ENCODE peak calls at places on chromosomes 7 and 10, in six cellular contexts. H, T, Z, W, R and M are unnamed samples.

GRCh38 chr7:111832159-111832558 is 269.9 kb upstream of the IMMP2L start:
- DNase-seq in R (no peak), Z (no peak), H (no peak), W (no peak), T (no peak), M (no peak)

GRCh38 chr7:144127714-144128334 is 4.8 kb downstream of the OR2A14 start:
- DNase-seq in Z (peak), T (peak), R (peak), W (no peak), H (peak), M (peak)

GRCh38 chr10:114631090-114631677 is 26.9 kb downstream of the ABLIM1 start:
- DNase-seq in Z (no peak), R (no peak), T (no peak), W (no peak), H (no peak), M (no peak)

GRCh38 chr7:50739744-50740455 is 42.8 kb downstream of the GRB10 start:
- DNase-seq in W (no peak), T (no peak), R (no peak), Z (no peak), H (peak), M (no peak)

GRCh38 chr7:110010379-110010778 is 1080.5 kb upstream of the LRRN3 start:
- DNase-seq in T (no peak), W (no peak), Z (no peak), H (peak), R (no peak), M (no peak)

GRCh38 chr10:77062381-77062780 is 575.2 kb downstream of the KCNMA1 start:
- DNase-seq in Z (no peak), T (no peak), H (no peak), W (no peak), R (no peak), M (no peak)

GRCh38 chr10:120392245-120392644 is 64.8 kb upstream of the PLPP4 start:
- DNase-seq in H (no peak), Z (no peak), R (no peak), T (no peak), W (no peak), M (no peak)

GRCh38 chr7:112262804-112263203 is 56.3 kb downstream of the ZNF277 start:
- DNase-seq in R (no peak), H (no peak), Z (no peak), W (no peak), T (no peak), M (no peak)

GRCh38 chr10:122363722-122364463 is 10.6 kb upstream of the PLEKHA1 start:
- DNase-seq in T (no peak), R (no peak), H (no peak), W (no peak), Z (no peak), M (peak)

GRCh38 chr7:90701021-90701420 is 104.9 kb downstream of the CDK14 start:
- DNase-seq in Z (no peak), W (no peak), T (no peak), H (no peak), R (no peak), M (no peak)

GRCh38 chr7:133781481-133782090 is 345.6 kb upstream of the LRGUK start:
- DNase-seq in R (no peak), W (no peak), Z (no peak), H (no peak), T (no peak), M (no peak)

GRCh38 chr10:114876169-114876568 is 54.6 kb downstream of the FHIP2A start:
- DNase-seq in R (no peak), T (no peak), W (no peak), Z (no peak), H (peak), M (no peak)

GRCh38 chr7:154721086-154721485 is 281.8 kb downstream of the PAXIP1 start:
- DNase-seq in W (no peak), H (no peak), R (no peak), T (no peak), Z (no peak), M (no peak)

GRCh38 chr10:3955954-3956617 is 171.1 kb upstream of the KLF6 start:
- DNase-seq in H (no peak), R (no peak), W (no peak), T (no peak), Z (no peak), M (no peak)

GRCh38 chr7:134254311-134254710 is 62.4 kb downstream of the SLC35B4 start:
- DNase-seq in H (no peak), W (no peak), R (no peak), T (no peak), Z (no peak), M (no peak)

GRCh38 chr7:48130658-48131108 is 40.6 kb upstream of the ABCA13 start:
- DNase-seq in W (no peak), T (no peak), Z (no peak), H (no peak), R (no peak), M (no peak)

GRCh38 chr7:102111063-102111757 is 175.5 kb upstream of the SH2B2 start:
- DNase-seq in H (no peak), T (no peak), Z (no peak), R (no peak), W (no peak), M (no peak)

GRCh38 chr10:102661614-102662133 is 17.4 kb downstream of the TRIM8 start:
- DNase-seq in H (no peak), Z (no peak), R (no peak), W (no peak), T (no peak), M (no peak)

GRCh38 chr10:62693306-62693705 is 111.2 kb upstream of the ADO start:
- DNase-seq in H (no peak), T (no peak), W (no peak), R (no peak), Z (no peak), M (no peak)

GRCh38 chr7:5766321-5766761 is 15.1 kb downstream of the RNF216 start:
- DNase-seq in Z (no peak), H (no peak), R (no peak), W (no peak), T (no peak), M (no peak)

GRCh38 chr7:7136857-7137309 is 45.5 kb upstream of the C1GALT1 start:
- DNase-seq in H (no peak), W (no peak), T (no peak), R (no peak), Z (no peak), M (no peak)

GRCh38 chr10:18822156-18822555 is 162.9 kb downstream of the ARL5B start:
- DNase-seq in H (no peak), Z (peak), R (no peak), W (no peak), T (no peak), M (no peak)

GRCh38 chr10:121169406-121169805 is 318.2 kb downstream of the WDR11 start:
- DNase-seq in Z (no peak), W (no peak), H (no peak), R (no peak), T (no peak), M (no peak)

GRCh38 chr7:16847381-16847860 is 34.4 kb downstream of the AGR3 start:
- DNase-seq in R (no peak), Z (peak), T (peak), W (no peak), H (no peak), M (no peak)

GRCh38 chr7:100008525-100008924 is 6.9 kb upstream of the ZKSCAN1 start:
- DNase-seq in W (no peak), R (no peak), H (no peak), T (no peak), Z (no peak), M (no peak)

GRCh38 chr10:127869329-127869728 is 23.4 kb downstream of the CLRN3 start:
- DNase-seq in W (no peak), R (no peak), Z (no peak), T (no peak), H (no peak), M (no peak)

GRCh38 chr7:45435846-45436245 is 138.3 kb upstream of the ADCY1 start:
- DNase-seq in T (peak), W (no peak), H (no peak), R (no peak), Z (no peak), M (no peak)

GRCh38 chr10:128156999-128157755 is 31.0 kb upstream of the MKI67 start:
- DNase-seq in Z (no peak), W (no peak), T (no peak), R (no peak), H (no peak), M (no peak)

GRCh38 chr7:150668472-150668911 is 17.0 kb upstream of the GIMAP2 start:
- DNase-seq in W (no peak), H (no peak), T (no peak), Z (no peak), R (no peak), M (no peak)

GRCh38 chr10:66837990-66838389 is 87.8 kb upstream of the LRRTM3 start:
- DNase-seq in T (no peak), Z (no peak), H (no peak), R (no peak), W (no peak), M (no peak)

DNA sequence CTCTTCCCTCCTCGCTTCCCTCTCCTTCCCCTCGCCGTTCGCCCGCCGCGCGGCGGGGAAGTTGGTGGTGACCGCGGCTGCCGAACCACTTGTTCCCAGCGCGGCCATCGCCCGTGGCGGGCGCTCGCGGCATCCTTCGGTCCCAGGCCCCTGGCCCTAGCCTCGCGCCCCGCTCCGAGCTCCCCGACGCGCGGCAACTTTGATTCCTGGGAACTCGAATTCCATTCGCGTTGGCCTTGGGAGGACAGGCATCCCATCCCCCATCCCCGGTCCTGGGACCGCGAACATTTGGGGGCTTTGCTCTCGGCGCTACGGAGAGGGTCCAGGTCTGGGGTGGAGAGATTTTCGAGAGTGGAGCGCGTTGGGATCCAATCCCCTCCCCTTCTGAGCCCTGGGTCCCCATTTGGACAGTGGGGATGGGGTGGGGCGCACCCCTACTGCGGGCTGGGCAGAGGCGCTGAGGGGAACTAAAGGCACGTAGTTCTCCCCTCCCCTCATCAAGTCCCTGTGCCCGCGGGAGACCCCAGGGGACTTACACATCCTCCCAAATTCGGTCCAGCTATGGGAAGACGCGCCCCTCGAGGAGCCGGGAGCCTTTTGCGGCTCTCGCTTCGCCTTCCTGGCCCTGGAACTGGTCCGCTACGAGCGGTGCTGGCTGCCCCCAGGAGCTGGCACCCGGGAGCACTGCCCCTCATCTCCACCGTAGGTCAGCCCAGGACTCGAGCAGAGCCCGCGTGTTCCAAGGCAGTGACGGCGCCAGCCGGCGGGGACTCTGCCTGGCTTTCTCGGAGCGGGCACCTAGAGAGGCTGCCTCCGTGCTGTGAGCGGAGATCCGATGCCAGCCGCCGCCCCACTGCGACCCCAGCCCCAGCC is 856 bp downstream of the CDH23 start:
- DNase-seq in W (peak), Z (peak), T (no peak), R (no peak), H (peak), M (no peak)
- H3K4me3 ChIP-seq in W (peak), Z (peak), T (peak), R (peak), H (peak), M (peak)

GRCh38 chr10:31838709-31839108 is 89.9 kb downstream of the ARHGAP12 start:
- DNase-seq in R (no peak), T (no peak), Z (no peak), H (no peak), W (no peak), M (no peak)

GRCh38 chr10:31832261-31832660 is 96.4 kb downstream of the ARHGAP12 start:
- DNase-seq in H (no peak), T (no peak), W (no peak), Z (no peak), R (no peak), M (no peak)

GRCh38 chr10:31833753-31834152 is 94.9 kb downstream of the ARHGAP12 start:
- DNase-seq in W (no peak), R (no peak), H (no peak), Z (no peak), T (no peak), M (no peak)

GRCh38 chr10:31838065-31838464 is 90.6 kb downstream of the ARHGAP12 start:
- DNase-seq in Z (no peak), T (no peak), H (no peak), W (no peak), R (no peak), M (no peak)

DNA sequence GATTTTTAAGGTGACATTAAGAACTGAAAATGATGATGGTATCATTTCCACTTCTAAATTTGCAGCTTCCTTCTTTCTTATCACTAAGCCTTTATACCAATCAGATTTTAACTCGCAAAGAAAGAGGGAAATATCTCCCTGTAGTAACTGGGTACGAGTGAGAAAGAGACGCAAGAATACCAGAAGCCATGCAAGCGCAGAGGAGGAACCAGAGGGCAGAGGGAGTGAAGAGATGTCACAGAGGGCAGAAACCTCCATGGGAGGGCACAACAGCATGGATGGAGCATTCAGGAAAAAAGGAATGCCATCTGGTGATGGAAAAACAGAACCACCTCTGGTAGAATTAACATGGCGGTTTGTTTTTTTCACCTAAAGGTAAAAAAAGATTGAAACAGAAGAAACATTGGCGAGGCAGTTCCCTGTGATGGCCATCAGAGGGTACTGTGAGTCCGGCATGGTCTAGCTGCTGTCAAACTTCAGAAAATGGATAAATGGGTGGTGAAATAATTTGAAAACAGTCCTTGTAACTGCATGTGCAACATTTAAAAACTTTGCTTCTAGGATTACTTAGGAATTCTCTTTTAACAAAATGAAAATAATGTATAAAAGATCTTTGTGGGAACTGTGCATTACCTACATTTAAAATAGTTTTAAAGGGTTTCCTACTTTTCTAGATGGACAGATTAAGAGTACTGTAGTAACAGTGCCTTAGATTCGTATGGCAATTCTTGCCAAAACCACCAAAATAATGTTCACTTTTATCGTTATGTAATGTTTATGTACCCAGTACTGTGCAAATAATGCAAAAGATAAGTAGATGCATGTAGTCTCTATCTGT is 91.8 kb downstream of the ARHGAP12 start:
- DNase-seq in T (peak), R (no peak), W (no peak), Z (peak), H (peak), M (no peak)
- H3K27ac ChIP-seq in T (no peak), R (no peak), W (no peak), Z (peak), H (no peak), M (no peak)

DNA sequence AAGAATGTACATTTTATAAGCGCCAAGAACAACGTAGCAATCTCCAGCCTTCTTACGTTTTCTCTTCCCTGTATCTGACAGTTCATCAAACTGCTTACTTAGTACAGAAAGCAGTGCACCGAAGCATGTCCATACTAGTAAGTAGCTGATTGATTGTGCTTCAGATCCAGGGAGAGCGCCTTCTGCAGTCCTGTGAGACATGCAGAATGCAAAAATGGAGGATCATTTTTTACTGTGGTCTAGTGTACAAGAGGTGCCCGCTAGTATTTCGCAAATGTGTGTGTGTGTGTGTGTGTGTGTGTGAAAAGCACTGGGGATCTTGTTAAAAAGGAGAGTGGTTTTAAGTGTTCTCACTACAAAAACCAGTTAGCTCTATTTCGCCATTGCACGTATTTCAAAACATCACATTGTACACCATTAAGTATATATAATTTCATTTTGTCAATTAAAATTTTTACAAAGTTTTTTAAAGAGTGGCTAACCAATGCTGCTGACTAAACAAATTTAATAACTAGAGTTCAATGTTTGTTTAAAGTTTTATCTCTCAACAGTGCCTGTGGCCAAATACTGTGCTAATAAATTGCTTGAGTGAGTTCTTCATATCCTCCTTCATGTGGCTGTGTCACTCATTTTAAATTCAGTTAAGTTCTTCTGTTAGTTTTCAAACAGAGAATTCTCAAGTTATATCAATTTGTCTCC is 99.6 kb downstream of the ZMYND11 start:
- DNase-seq in R (no peak), T (no peak), H (no peak), W (no peak), Z (no peak), M (no peak)
- TF ChIP-seq CTCF in R (no peak), T (no peak), H (no peak), W (no peak), Z (no peak), M (no peak)

DNA sequence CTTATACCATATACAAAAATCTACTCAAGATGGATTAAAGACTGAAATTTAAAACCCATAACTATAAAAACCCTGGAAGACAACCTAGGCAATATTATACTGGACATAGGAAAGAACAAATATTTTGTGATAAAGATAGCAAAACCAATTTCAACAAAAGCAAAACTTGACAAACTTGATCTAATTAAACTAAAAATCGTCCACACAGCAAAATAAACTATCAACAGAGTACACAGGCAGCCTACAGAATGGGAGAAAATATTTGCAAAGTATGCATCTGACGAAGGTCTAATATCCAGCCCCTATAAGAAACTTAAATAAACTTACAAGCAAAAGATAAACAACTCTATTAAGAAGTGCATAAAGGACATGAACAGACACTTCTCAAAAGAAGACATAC is 240.1 kb downstream of the HGF start:
- DNase-seq in W (no peak), H (no peak), Z (no peak), R (no peak), T (no peak), M (no peak)
- H3K4me3 ChIP-seq in W (no peak), H (no peak), Z (no peak), R (no peak), T (no peak), M (no peak)

GRCh38 chr10:100531761-100532160 is 2.1 kb upstream of the NDUFB8 start:
- DNase-seq in H (no peak), Z (no peak), W (no peak), T (no peak), R (no peak), M (no peak)

GRCh38 chr10:100537475-100537874 is 1.7 kb downstream of the HIF1AN start:
- DNase-seq in H (no peak), Z (no peak), T (no peak), W (no peak), R (no peak), M (no peak)

GRCh38 chr10:100535715-100536353 is at the start of gene HIF1AN:
- DNase-seq in T (peak), H (peak), Z (peak), W (peak), R (peak), M (peak)

GRCh38 chr10:100534726-100535125 is 1.0 kb upstream of the HIF1AN start:
- DNase-seq in R (no peak), H (no peak), T (no peak), W (no peak), Z (no peak), M (no peak)

DNA sequence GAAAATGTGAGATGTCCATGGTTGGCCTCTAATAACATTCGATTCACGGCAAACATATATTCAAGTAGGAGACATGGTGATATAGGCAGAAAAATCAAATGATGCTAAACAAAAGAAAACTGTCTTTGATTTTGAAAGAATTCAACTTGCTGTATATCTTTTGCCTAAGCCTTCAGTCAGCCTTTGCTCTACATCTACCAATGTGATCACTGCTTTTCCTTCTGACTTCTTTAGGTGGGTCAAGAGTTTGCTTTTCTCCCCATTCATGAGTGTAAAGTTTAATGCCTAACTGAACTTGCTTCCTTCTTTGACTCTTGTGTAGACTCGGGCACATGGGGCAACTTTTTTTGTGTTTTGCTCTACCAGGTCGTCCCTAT is 417 bp upstream of the HIF1AN start:
- DNase-seq in Z (no peak), H (no peak), T (no peak), W (no peak), R (no peak), M (no peak)
- H3K27ac ChIP-seq in Z (no peak), H (peak), T (peak), W (peak), R (peak), M (no peak)

DNA sequence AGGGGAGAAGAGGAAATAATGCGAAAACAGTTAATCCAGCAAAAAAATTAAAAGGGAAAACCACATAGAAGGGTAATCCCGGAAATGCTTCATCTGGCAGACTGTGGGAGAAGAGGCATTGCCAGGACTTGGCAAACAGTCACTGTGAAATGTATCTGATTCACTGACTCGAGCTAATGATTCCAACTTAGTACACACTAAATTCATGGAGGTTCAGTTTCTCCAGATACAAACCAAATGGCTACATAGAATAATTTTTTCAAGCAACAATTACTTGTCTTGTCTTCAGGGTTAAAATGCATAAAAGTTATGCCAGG is 36.4 kb downstream of the GDI2 start:
- DNase-seq in W (no peak), T (no peak), H (no peak), Z (no peak), R (no peak), M (no peak)
- TF ChIP-seq CTCF in W (no peak), T (no peak), H (no peak), Z (no peak), R (no peak), M (no peak)

GRCh38 chr7:2510909-2511768 is 8.4 kb upstream of the LFNG start:
- DNase-seq in T (no peak), R (no peak), W (no peak), H (peak), Z (no peak), M (no peak)
- H3K4me3 ChIP-seq in T (no peak), R (no peak), W (peak), H (peak), Z (no peak), M (no peak)